ENCODE peak calls at places on chromosomes 13 and 19, in nine cellular contexts. S is bronchial epithelial cell, A is heart right ventricle, J is tibial artery, G is brain microvascular endothelial cell, I is cardiac fibroblast, D is BJ, X is astrocyte of the cerebellum, R is esophagus squamous epithelium. M is an unnamed sample.

GRCh38 chr13:47100214-47100853 is 203.5 kb upstream of the HTR2A start:
- DNase-seq in D (no peak), X (no peak), G (no peak), I (no peak), J (no peak), S (no peak), A (no peak), R (no peak), M (no peak)

GRCh38 chr19:18606281-18607221 is at the start of gene CRLF1:
- DNase-seq in A (no peak), R (no peak), X (no peak), S (no peak), J (no peak), I (no peak), G (no peak), D (no peak), M (no peak)

GRCh38 chr13:31639443-31640163 is 99.7 kb upstream of the RXFP2 start:
- DNase-seq in J (no peak), D (no peak), S (peak; percentile 7), X (no peak), G (no peak), I (peak; percentile 69), A (no peak), R (no peak), M (no peak)

GRCh38 chr13:74287672-74288169 is 153.5 kb upstream of the KLF12 start:
- DNase-seq in S (peak; percentile 60), D (no peak), A (peak; percentile 65), G (peak; percentile 80), R (peak; percentile 34), I (peak; percentile 61), J (peak; percentile 84), X (peak; percentile 52), M (peak; percentile 92)

GRCh38 chr13:28140433-28141125 is 2.2 kb downstream of the PAN3 start:
- DNase-seq in A (no peak), D (no peak), J (no peak), I (peak; percentile 13), X (no peak), S (peak; percentile 47), R (no peak), G (no peak), M (peak; percentile 47)

GRCh38 chr19:10690351-10690781 is 10.9 kb upstream of the QTRT1 start:
- DNase-seq in G (peak; percentile 15), J (peak; percentile 76), S (no peak), D (no peak), I (peak; percentile 97), X (no peak), R (no peak), A (no peak), M (peak; percentile 26)

GRCh38 chr13:96294930-96295657 is 205.2 kb downstream of the HS6ST3 start:
- DNase-seq in X (no peak), R (no peak), D (no peak), I (no peak), S (no peak), G (no peak), J (no peak), A (no peak), M (no peak)

GRCh38 chr13:93927431-93927830 is 552.1 kb downstream of the DCT start:
- DNase-seq in J (no peak), G (no peak), X (no peak), R (no peak), A (no peak), I (no peak), D (no peak), S (no peak), M (no peak)

GRCh38 chr19:45474191-45474940 is 6.6 kb downstream of the FOSB start:
- DNase-seq in X (no peak), R (no peak), I (no peak), A (no peak), D (no peak), J (no peak), G (peak; percentile 16), S (no peak), M (no peak)

DNA sequence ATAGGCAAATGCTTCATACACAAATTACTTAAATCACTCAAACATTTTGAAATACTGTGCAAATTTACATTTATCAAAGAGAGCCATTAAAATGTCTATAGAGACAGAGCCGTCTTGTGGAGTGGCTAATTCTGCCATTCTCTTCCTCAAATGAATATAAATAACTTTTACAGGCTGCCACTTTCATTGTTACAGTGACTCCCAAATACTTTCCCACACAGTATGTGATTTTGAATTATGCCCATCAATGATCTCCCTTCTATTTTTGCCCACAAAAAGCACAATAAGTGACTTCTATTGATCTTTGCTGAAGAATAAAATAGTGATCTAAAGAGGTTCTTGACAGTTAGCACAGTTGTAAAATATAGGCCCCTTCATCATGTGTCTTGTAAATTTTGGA is 1244.9 kb downstream of the PCDH17 start:
- DNase-seq in S (no peak), A (no peak), D (no peak), I (no peak), X (no peak), G (no peak), J (no peak), R (no peak), M (no peak)
- TF ChIP-seq CTCF in S (no peak), A (no peak), D (no peak), I (no peak), X (no peak), G (no peak), J (no peak), R (no peak), M (no peak)

GRCh38 chr13:33060815-33061214 is 44.6 kb downstream of the KL start:
- DNase-seq in A (no peak), R (no peak), I (no peak), D (no peak), X (no peak), S (no peak), G (no peak), J (no peak), M (no peak)
- H3K4me3 ChIP-seq in A (no peak overlapping the region), R (no peak overlapping the region), I (no peak overlapping the region), D (no peak overlapping the region), X (no peak overlapping the region), S (no peak overlapping the region), G (no peak overlapping the region), J (no peak overlapping the region), M (no peak overlapping the region)

GRCh38 chr19:1684573-1684912 is 32.1 kb upstream of the TCF3 start:
- DNase-seq in S (no peak), I (no peak), D (no peak), J (no peak), X (no peak), G (no peak), R (no peak), A (no peak), M (no peak)
- TF ChIP-seq CTCF in S (no peak), I (no peak), D (no peak), J (no peak), X (no peak), G (no peak), R (no peak), A (no peak), M (no peak)

DNA sequence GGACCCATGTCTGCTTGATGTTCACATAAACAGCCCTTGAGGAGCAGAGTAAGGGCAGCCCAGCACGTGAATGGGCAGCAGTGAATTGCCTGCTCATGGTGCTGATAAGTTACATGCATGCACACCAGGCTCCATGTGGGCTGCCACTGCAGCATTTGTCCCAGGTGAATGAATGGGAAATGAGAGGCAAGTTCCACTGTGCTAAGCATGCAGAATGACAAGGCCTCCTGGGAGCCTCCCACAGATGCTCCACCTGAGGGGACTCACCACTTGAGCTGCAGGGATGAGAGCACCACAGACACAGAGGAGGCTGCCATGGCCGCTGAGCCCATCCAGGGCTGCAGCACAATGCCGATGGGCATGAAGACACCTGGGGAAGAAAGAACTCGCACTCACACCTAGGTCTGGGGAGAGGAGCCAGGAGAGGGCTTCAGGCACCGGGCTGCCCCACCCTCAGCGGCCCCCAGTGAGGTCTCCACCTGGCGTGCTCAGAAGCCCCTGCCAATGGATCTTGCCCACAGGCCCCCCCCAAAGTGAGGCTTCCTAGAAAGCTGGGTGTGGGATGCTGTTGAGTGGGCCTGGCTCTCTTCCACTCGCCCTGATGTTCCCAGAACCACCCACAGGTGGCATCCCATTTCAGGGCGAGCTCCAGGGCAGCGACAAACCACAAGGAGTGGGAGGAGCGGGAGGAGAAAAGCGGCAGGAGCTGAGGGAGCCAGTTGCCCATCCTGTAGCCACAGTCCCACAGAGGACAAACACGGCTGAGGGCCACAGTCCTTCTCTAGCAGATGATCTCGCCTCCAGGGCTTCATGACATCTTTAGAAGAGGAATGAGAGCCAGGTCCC is 73.8 kb downstream of the CCDC70 start:
- DNase-seq in G (no peak), R (no peak), S (peak; percentile 20), J (no peak), A (no peak), X (no peak), D (no peak), I (peak; percentile 8), M (no peak)
- H3K4me3 ChIP-seq in G (no peak overlapping the region), R (no peak overlapping the region), S (no peak overlapping the region), J (no peak overlapping the region), A (no peak overlapping the region), X (no peak overlapping the region), D (no peak overlapping the region), I (no peak overlapping the region), M (no peak overlapping the region)

GRCh38 chr19:51511353-51511752 is 9.8 kb upstream of the SIGLEC12 start:
- DNase-seq in X (no peak), A (no peak), D (no peak), R (no peak), S (no peak), G (no peak), I (peak; percentile 17), J (no peak), M (no peak)
- TF ChIP-seq CTCF in X (peak; percentile 7), A (peak; percentile 19), D (peak; percentile 11), R (no peak), S (no peak), G (peak; percentile 20), I (peak; percentile 30), J (no peak), M (peak; percentile 13)

DNA sequence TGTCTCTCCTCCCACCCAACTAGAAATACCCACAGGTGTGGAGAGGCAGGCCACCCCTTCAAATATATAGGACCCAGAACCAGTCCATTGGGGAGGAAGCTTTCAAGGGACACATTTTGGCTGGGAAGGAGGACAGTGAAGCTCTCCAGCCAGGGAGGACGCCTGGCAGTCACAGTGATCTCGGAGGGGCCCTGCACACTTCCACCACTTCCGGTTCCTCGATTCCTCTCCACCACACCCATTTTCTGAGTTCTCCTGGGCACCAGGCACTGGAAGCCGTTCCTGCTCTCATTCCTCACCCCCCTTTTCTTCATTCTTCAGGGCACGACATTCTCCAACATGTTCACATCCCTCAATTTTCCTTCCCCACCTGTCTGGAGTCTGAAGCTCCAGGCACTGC is 30.4 kb upstream of the CEACAM21 start:
- DNase-seq in R (no peak), S (no peak), J (no peak), I (no peak), G (no peak), D (no peak), A (no peak), X (no peak), M (no peak)
- H3K4me3 ChIP-seq in R (no peak overlapping the region), S (no peak overlapping the region), J (no peak overlapping the region), I (no peak overlapping the region), G (no peak overlapping the region), D (no peak overlapping the region), A (peak overlapping the region; percentile 32), X (no peak overlapping the region), M (no peak overlapping the region)

M was measured in epithelial cell of proximal tubule.